ENCODE peak calls at places on chromosomes 4 and X, in eight cellular contexts. C is tibial nerve, P is lower leg skin, G is sigmoid colon, K is uterus, T is IMR-90, W is A549, X is stomach. Q is an unnamed sample.

GRCh38 chr4:127307996-127308395 is 324.8 kb upstream of the INTU start:
- DNase-seq in C (no peak), P (no peak), G (no peak), K (no peak), T (no peak), W (no peak), X (no peak), Q (no peak)

GRCh38 chr4:14853186-14853946 is 148.9 kb upstream of the CPEB2 start:
- DNase-seq in C (no peak), P (no peak), G (no peak), K (no peak), T (peak), W (peak), X (no peak), Q (no peak)

GRCh38 chrX:75156537-75156945 is 458 bp upstream of the ABCB7 start:
- DNase-seq in C (peak), P (no peak), G (no peak), K (no peak), T (peak), W (peak), X (no peak), Q (no peak)

GRCh38 chr4:177509346-177509745 is 67.1 kb upstream of the AGA start:
- DNase-seq in C (no peak), P (no peak), G (no peak), K (no peak), T (no peak), W (no peak), X (no peak), Q (no peak)

GRCh38 chr4:108255203-108255747 is 86.5 kb upstream of the LEF1 start:
- DNase-seq in C (no peak), P (no peak), G (no peak), K (no peak), T (no peak), W (no peak), X (no peak), Q (no peak)

GRCh38 chrX:11954196-11954595 is 184.1 kb upstream of the FRMPD4 start:
- DNase-seq in C (no peak), P (no peak), G (no peak), K (no peak), T (no peak), W (no peak), X (no peak), Q (no peak)

GRCh38 chr4:40471923-40472322 is 136.8 kb downstream of the CHRNA9 start:
- DNase-seq in C (no peak), P (no peak), G (no peak), K (no peak), T (peak), W (no peak), X (no peak), Q (no peak)

GRCh38 chrX:148492057-148492456 is 8.4 kb upstream of the AFF2 start:
- DNase-seq in C (no peak), P (no peak), G (no peak), K (no peak), T (no peak), W (no peak), X (no peak), Q (no peak)

GRCh38 chrX:19956923-19957322 is 33.9 kb downstream of the BCLAF3 start:
- DNase-seq in C (peak), P (no peak), G (no peak), K (no peak), T (no peak), W (no peak), X (no peak), Q (no peak)

GRCh38 chr4:97786306-97786920 is 356.9 kb downstream of the STPG2 start:
- DNase-seq in C (no peak), P (no peak), G (no peak), K (no peak), T (no peak), W (no peak), X (no peak), Q (no peak)

GRCh38 chr4:39814403-39815185 is 116.7 kb downstream of the UBE2K start:
- DNase-seq in C (no peak), P (no peak), G (no peak), K (no peak), T (peak), W (peak), X (no peak), Q (no peak)

GRCh38 chr4:159950707-159951106 is 847.8 kb downstream of the RAPGEF2 start:
- DNase-seq in C (no peak), P (no peak), G (no peak), K (no peak), T (no peak), W (no peak), X (no peak), Q (no peak)

GRCh38 chrX:11787564-11787963 is 29.5 kb downstream of the MSL3 start:
- DNase-seq in C (peak), P (peak), G (peak), K (peak), T (peak), W (peak), X (peak), Q (no peak)

GRCh38 chrX:147853701-147854100 is 58.0 kb upstream of the FMR1 start:
- DNase-seq in C (no peak), P (no peak), G (no peak), K (no peak), T (no peak), W (no peak), X (no peak), Q (no peak)

GRCh38 chrX:132425744-132426318 is 63.0 kb downstream of the MBNL3 start:
- DNase-seq in C (no peak), P (no peak), G (no peak), K (no peak), T (no peak), W (no peak), X (no peak), Q (no peak)

GRCh38 chr4:86990510-86990909 is 55.7 kb downstream of the AFF1 start:
- DNase-seq in C (no peak), P (no peak), G (no peak), K (no peak), T (no peak), W (no peak), X (no peak), Q (no peak)

GRCh38 chr4:25795566-25796454 is 67.0 kb downstream of the SEL1L3 start:
- DNase-seq in C (no peak), P (no peak), G (no peak), K (no peak), T (peak), W (no peak), X (no peak), Q (no peak)

GRCh38 chr4:125125256-125125655 is 189.5 kb upstream of the FAT4 start:
- DNase-seq in C (no peak), P (no peak), G (no peak), K (no peak), T (no peak), W (no peak), X (no peak), Q (no peak)

GRCh38 chrX:7059214-7059838 is 88.2 kb upstream of the STS start:
- DNase-seq in C (no peak), P (no peak), G (no peak), K (no peak), T (no peak), W (no peak), X (no peak), Q (peak)

GRCh38 chr4:7769308-7769841 is 170.3 kb downstream of the AFAP1 start:
- DNase-seq in C (no peak), P (no peak), G (no peak), K (no peak), T (no peak), W (no peak), X (no peak), Q (no peak)

GRCh38 chr4:26719954-26720552 is 136.2 kb downstream of the TBC1D19 start:
- DNase-seq in C (no peak), P (no peak), G (no peak), K (no peak), T (peak), W (peak), X (no peak), Q (no peak)

GRCh38 chrX:110408949-110409588 is 50.4 kb downstream of the RTL9 start:
- DNase-seq in C (no peak), P (no peak), G (no peak), K (no peak), T (peak), W (no peak), X (no peak), Q (no peak)

GRCh38 chr4:154982187-154983047 is 201.3 kb downstream of the RBM46 start:
- DNase-seq in C (peak), P (peak), G (no peak), K (peak), T (peak), W (peak), X (peak), Q (no peak)

GRCh38 chr4:97479388-97479787 is 663.9 kb downstream of the STPG2 start:
- DNase-seq in C (no peak), P (no peak), G (no peak), K (no peak), T (no peak), W (no peak), X (no peak), Q (no peak)

GRCh38 chr4:28354874-28355273 is 1494.2 kb downstream of the STIM2 start:
- DNase-seq in C (no peak), P (no peak), G (no peak), K (no peak), T (no peak), W (no peak), X (no peak), Q (no peak)
- TF ChIP-seq POLR2A in C (no peak), P (no peak), G (no peak), K (no peak), T (no peak), W (no peak), X (no peak), Q (no peak)

DNA sequence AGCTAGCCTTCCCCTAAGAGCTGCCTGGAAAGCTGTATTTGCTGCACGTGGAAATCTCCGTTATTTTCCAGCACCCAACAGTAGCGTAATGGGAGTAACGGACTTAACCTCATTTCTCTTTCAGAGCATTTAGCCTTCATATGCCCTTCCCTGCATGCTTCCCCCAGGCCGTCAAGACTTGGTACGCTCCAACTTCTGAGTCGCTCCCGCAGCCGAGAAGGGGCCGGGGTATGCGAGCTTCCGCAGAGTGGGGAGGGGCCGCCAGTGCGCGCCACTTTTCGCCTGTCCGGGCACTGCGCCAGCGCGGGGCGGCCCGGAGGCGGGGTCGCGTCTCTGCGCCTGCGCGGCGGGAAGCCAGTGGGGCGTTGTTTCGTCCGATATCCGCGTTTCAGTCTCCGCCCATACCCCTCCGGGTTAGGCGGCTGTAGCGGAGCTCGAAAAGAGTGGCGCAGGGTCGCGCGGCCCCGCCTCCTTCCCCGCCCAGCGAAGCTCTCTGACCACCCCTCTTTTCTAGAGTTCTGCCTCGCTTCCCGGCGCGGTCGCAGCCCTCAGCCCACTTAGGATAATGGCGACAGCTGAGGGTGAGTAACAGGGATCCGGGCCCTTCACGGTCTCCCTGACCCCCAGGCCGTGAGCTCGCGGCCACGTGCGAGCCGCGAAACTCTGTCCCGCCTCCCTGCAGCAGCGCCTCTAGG is at the start of gene PAICS:
- DNase-seq in C (peak), P (peak), G (peak), K (peak), T (peak), W (peak), X (peak), Q (peak)
- TF ChIP-seq POLR2A in C (peak), P (no peak), G (peak), K (peak), T (peak), W (peak), X (no peak), Q (peak)

GRCh38 chrX:9337056-9337455 is 127.8 kb upstream of the TBL1X start:
- DNase-seq in C (peak), P (peak), G (peak), K (peak), T (peak), W (no peak), X (no peak), Q (no peak)

GRCh38 chrX:9336501-9336900 is 128.4 kb upstream of the TBL1X start:
- DNase-seq in C (no peak), P (no peak), G (no peak), K (no peak), T (no peak), W (no peak), X (no peak), Q (no peak)

GRCh38 chrX:9329056-9329455 is 135.8 kb upstream of the TBL1X start:
- DNase-seq in C (no peak), P (no peak), G (no peak), K (no peak), T (no peak), W (no peak), X (peak), Q (no peak)

GRCh38 chrX:9338986-9339385 is 125.9 kb upstream of the TBL1X start:
- DNase-seq in C (no peak), P (no peak), G (no peak), K (no peak), T (no peak), W (no peak), X (no peak), Q (no peak)

GRCh38 chrX:9333873-9334272 is 131.0 kb upstream of the TBL1X start:
- DNase-seq in C (no peak), P (no peak), G (no peak), K (no peak), T (no peak), W (no peak), X (no peak), Q (no peak)
- TF ChIP-seq POLR2A in C (no peak), P (no peak), G (no peak), K (no peak), T (no peak), W (no peak), X (no peak), Q (no peak)

DNA sequence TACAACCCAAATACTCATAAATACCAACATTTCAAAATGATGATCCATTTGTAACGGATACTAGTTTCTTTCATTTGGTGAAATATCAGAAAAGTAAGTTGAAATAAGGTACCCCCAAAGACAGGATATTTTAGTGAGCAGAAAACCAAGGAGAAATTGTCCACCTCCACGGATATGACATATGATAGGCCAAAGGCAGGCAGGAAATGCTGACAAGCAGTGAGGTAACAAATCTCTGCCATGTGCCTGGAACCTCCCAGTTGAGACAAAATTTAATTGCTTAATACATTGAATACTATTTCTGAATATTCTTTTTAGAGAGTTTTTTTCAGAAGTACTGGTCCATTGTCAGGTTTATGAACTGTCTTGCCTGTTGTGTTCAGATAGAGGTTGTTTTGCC is 118.8 kb downstream of the GATB start:
- DNase-seq in C (no peak), P (no peak), G (no peak), K (no peak), T (no peak), W (no peak), X (no peak), Q (no peak)
- TF ChIP-seq POLR2A in C (no peak), P (no peak), G (no peak), K (no peak), T (no peak), W (no peak), X (no peak), Q (no peak)

GRCh38 chrX:154004315-154004714 is 15.4 kb downstream of the IRAK1 start:
- DNase-seq in C (no peak), P (no peak), G (no peak), K (no peak), T (no peak), W (no peak), X (no peak), Q (no peak)
- TF ChIP-seq POLR2A in C (no peak), P (no peak), G (no peak), K (no peak), T (no peak), W (no peak), X (no peak), Q (no peak)

DNA sequence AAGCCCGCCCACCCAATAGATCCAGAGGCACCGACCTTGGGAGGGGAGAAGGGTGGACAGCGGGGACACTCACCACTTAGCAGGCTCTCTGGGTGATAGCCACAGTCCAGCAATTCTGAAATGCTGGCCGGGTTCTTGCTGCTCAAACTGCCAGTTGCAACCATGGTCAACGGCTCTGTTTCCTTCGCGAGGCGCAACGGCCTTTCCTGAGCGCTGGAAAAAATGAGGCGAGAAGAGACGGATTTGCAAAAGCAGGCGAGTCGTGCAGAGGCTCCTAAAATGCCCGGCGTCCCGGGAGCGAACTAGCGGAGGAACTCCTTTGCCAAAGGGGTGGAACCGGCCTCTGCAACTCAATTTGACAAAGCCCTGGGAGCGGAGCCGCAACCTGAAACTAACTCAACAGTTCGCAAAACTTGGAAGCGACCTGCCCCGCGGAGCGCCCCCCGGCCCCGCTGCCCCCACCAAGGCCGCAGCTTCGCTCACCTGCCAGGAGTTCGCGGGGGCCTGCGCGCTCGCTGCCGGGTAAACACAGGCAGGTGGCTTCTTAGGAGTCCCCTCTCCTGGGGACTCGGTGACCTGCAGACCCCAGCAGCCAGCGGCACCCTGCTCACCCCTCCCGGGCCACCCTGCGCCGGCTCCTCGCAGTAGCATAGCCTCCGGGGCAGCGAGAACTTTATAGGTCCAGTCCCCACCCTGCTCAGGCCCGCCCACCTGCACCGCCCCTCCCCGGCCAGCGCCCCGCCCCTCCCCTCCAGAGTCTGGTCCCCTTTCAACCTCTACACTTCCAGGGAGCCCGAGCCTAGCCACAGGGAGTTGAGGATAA is at the start of gene DDIT4L:
- DNase-seq in C (no peak), P (no peak), G (peak), K (peak), T (peak), W (peak), X (peak), Q (no peak)
- TF ChIP-seq POLR2A in C (no peak), P (no peak), G (no peak), K (no peak), T (no peak), W (peak), X (no peak), Q (no peak)

DNA sequence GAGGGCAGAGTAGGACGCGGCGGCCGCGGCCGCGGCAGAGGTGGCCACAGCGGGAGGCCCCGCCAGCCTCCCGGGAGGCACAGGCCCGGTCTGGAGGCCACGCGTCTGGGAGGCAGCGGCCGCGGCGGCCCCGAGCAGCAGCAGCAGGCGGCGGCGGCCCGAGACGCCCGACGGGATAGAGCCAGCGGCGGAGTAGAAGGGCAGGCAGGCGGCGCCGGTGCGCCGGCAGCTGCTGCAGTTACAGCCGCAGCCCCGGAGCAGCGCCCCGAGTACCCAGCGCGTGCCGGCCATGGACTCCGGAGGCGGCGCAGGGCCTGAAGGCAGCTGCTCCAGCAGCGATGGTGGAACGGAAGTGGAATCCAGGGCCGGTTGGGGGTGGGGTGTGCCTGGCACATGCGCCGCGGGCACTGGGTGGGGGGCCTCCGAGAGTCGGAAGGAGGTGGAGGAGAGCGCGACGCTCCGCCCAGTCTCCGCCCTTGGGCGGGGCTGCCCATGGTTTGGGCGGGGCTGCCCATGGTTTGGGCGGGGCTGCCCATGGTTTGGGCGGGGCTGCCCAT is at the start of gene GRSF1:
- DNase-seq in C (peak), P (peak), G (peak), K (peak), T (peak), W (peak), X (peak), Q (peak)
- TF ChIP-seq POLR2A in C (peak), P (no peak), G (peak), K (peak), T (peak), W (peak), X (no peak), Q (peak)

GRCh38 chrX:49058794-49059193 is at the start of gene CCDC120:
- DNase-seq in C (no peak), P (no peak), G (no peak), K (no peak), T (no peak), W (no peak), X (peak), Q (no peak)
- TF ChIP-seq POLR2A in C (no peak), P (no peak), G (no peak), K (no peak), T (no peak), W (no peak), X (no peak), Q (no peak)